ENCODE peak calls at places on chromosomes 12 and 14, in five cellular contexts. D is stomach, U is IMR-90, W is spleen, H is Peyer's patch. Z is an unnamed sample.

GRCh38 chr14:72169521-72169920 is 237.3 kb downstream of the RGS6 start:
- DNase-seq in D (no peak), U (no peak), W (no peak), H (no peak), Z (no peak)

GRCh38 chr14:64956697-64957412 is 14.3 kb upstream of the GPX2 start:
- DNase-seq in D (no peak), U (no peak), W (no peak), H (no peak), Z (no peak)

GRCh38 chr12:103334447-103334846 is 161.3 kb downstream of the C12orf42 start:
- DNase-seq in D (no peak), U (no peak), W (no peak), H (no peak), Z (no peak)

GRCh38 chr14:61145903-61146411 is 135.2 kb downstream of the TMEM30B start:
- DNase-seq in D (no peak), U (peak; percentile 82), W (no peak), H (no peak), Z (no peak)

GRCh38 chr12:26338574-26339572 is 143.5 kb downstream of the SSPN start:
- DNase-seq in D (no peak), U (peak; percentile 78), W (no peak), H (no peak), Z (no peak)

GRCh38 chr14:76644875-76645518 is 116.3 kb upstream of the VASH1 start:
- DNase-seq in D (no peak), U (peak; percentile 12), W (no peak), H (no peak), Z (peak; percentile 45)

GRCh38 chr12:67280572-67280971 is 11.4 kb downstream of the CAND1 start:
- DNase-seq in D (no peak), U (no peak), W (no peak), H (no peak), Z (no peak)

GRCh38 chr12:91975891-91976290 is 169.8 kb downstream of the BTG1 start:
- DNase-seq in D (no peak), U (peak; percentile 75), W (no peak), H (no peak), Z (no peak)

GRCh38 chr12:124026755-124027745 is 54.0 kb downstream of the ZNF664 start:
- DNase-seq in D (no peak), U (peak; percentile 86), W (no peak), H (no peak), Z (no peak)

GRCh38 chr12:91103101-91103500 is 8.2 kb downstream of the LUM start:
- DNase-seq in D (no peak), U (no peak), W (no peak), H (no peak), Z (no peak)

GRCh38 chr12:94099191-94099983 is 49.0 kb upstream of the PLXNC1 start:
- DNase-seq in D (no peak), U (peak; percentile 81), W (no peak), H (no peak), Z (no peak)

GRCh38 chr12:43861015-43861846 is 25.4 kb downstream of the TMEM117 start:
- DNase-seq in D (no peak), U (peak; percentile 49), W (no peak), H (no peak), Z (no peak)

GRCh38 chr14:100072783-100073346 is 7.6 kb downstream of the EVL start:
- DNase-seq in D (peak; percentile 47), U (no peak), W (peak; percentile 89), H (peak; percentile 68), Z (no peak)

GRCh38 chr14:31059152-31059924 is 33.2 kb upstream of the STRN3 start:
- DNase-seq in D (peak; percentile 31), U (peak; percentile 87), W (no peak), H (no peak), Z (peak; percentile 39)

GRCh38 chr12:131923260-131923659 is 5.8 kb upstream of the PUS1 start:
- DNase-seq in D (no peak), U (no peak), W (no peak), H (peak; percentile 82), Z (no peak)
- H3K27ac ChIP-seq in D (no peak overlapping the region), U (no peak overlapping the region), W (peak overlapping the region; percentile 50), H (no peak overlapping the region), Z (peak overlapping the region; percentile 77)

GRCh38 chr14:21256539-21257394 is 12.5 kb downstream of the HNRNPC start:
- DNase-seq in D (no peak), U (no peak), W (peak; percentile 61), H (no peak), Z (no peak)

GRCh38 chr14:21257395-21258193 is 11.6 kb downstream of the HNRNPC start:
- DNase-seq in D (no peak), U (no peak), W (no peak), H (no peak), Z (no peak)

GRCh38 chr14:21258889-21259787 is 10.1 kb downstream of the HNRNPC start:
- DNase-seq in D (no peak), U (no peak), W (no peak), H (no peak), Z (no peak)

GRCh38 chr14:21255385-21256101 is 13.7 kb downstream of the HNRNPC start:
- DNase-seq in D (no peak), U (peak; percentile 37), W (no peak), H (no peak), Z (no peak)

GRCh38 chr14:21258194-21258888 is 10.9 kb downstream of the HNRNPC start:
- DNase-seq in D (no peak), U (no peak), W (no peak), H (no peak), Z (no peak)
- TF ChIP-seq POLR2A in D (no peak), U (peak; percentile 20), W (no peak), H (no peak), Z (no peak)

DNA sequence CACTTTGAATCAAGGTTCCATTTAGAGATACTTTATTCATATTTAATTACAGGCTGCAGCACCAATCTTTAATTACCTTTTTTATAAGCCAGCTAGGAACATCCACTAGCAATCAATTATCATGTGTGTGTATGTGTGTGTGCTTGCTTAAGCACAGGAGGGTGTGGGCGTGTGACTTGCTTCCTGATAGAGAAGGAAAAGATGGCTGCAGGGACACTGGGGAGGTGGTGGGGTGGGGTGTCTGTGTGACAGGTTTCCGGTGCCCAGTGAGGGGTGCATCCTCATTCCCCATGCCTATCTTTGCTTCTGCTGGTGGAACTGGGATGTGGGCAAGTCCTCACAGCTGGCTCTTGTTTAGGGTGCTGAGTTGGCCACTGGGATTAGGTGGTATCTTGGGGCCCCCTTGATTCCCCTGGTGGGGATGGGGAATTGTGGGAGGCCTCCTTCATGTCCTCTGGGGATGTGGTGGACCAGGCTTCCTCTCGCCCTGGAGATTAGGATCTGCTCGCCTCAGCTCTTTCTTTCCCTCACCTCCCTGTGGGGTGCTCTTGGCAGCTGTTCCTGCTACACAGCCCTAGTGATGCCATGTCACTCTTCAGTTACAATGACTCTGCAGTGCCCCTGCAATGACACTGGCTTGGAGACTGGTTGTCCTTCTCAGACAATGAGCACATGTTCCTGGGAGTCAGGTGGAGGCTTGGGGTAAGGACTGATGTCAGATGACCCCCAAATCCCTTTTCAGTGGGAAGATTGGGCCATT is 83.8 kb downstream of the ADCK1 start:
- DNase-seq in D (no peak), U (no peak), W (no peak), H (no peak), Z (no peak)
- H3K27ac ChIP-seq in D (no peak overlapping the region), U (no peak overlapping the region), W (no peak overlapping the region), H (no peak overlapping the region), Z (peak overlapping the region; percentile 72)

GRCh38 chr12:68814490-68815231 is 6.7 kb downstream of the MDM2 start:
- DNase-seq in D (no peak), U (no peak), W (no peak), H (no peak), Z (no peak)
- TF ChIP-seq POLR2A in D (no peak), U (peak; percentile 20), W (no peak), H (no peak), Z (no peak)

GRCh38 chr12:121216102-121216501 is 6.2 kb downstream of the P2RX4 start:
- DNase-seq in D (no peak), U (no peak), W (no peak), H (no peak), Z (no peak)

GRCh38 chr12:121217761-121218160 is 7.8 kb downstream of the P2RX4 start:
- DNase-seq in D (peak; percentile 75), U (no peak), W (peak; percentile 12), H (no peak), Z (no peak)

GRCh38 chr12:121214855-121215745 is 5.2 kb downstream of the P2RX4 start:
- DNase-seq in D (peak; percentile 59), U (peak; percentile 97), W (peak; percentile 28), H (no peak), Z (no peak)

GRCh38 chr12:121218588-121219352 is 8.8 kb downstream of the P2RX4 start:
- DNase-seq in D (no peak), U (no peak), W (peak; percentile 29), H (no peak), Z (no peak)

GRCh38 chr12:121217066-121217465 is 7.1 kb downstream of the P2RX4 start:
- DNase-seq in D (no peak), U (no peak), W (peak; percentile 29), H (no peak), Z (no peak)
- H3K27ac ChIP-seq in D (peak overlapping the region; percentile 63), U (no peak overlapping the region), W (no peak overlapping the region), H (peak overlapping the region; percentile 95), Z (no peak overlapping the region)

GRCh38 chr12:122023339-122024131 is 1.9 kb downstream of the BCL7A start:
- DNase-seq in D (peak; percentile 70), U (peak; percentile 70), W (peak; percentile 79), H (peak; percentile 50), Z (peak; percentile 77)
- TF ChIP-seq POLR2A in D (no peak), U (no peak), W (no peak), H (no peak), Z (no peak)

GRCh38 chr12:480831-481230 is 21.1 kb downstream of the B4GALNT3 start:
- DNase-seq in D (no peak), U (peak; percentile 30), W (no peak), H (no peak), Z (peak; percentile 70)
- H3K27ac ChIP-seq in D (peak overlapping the region; percentile 41), U (no peak overlapping the region), W (no peak overlapping the region), H (no peak overlapping the region), Z (peak overlapping the region; percentile 84)

GRCh38 chr12:109685574-109686447 is 27.8 kb upstream of the FAM222A start:
- DNase-seq in D (no peak), U (no peak), W (peak; percentile 30), H (no peak), Z (no peak)
- TF ChIP-seq POLR2A in D (no peak), U (no peak), W (no peak), H (no peak), Z (no peak)

GRCh38 chr14:58395815-58396626 is at the start of gene TOMM20L:
- DNase-seq in D (peak; percentile 79), U (peak; percentile 48), W (peak; percentile 95), H (peak; percentile 64), Z (peak; percentile 71)
- H3K27ac ChIP-seq in D (peak within 1 kb of the TSS; percentile 86), U (no peak within 1 kb of the TSS), W (peak within 1 kb of the TSS; percentile 86), H (peak within 1 kb of the TSS; percentile 87), Z (peak within 1 kb of the TSS; percentile 69)